ENCODE peak calls at places on chromosomes 6 and 20, in seven cellular contexts. One of them, this sample, is unnamed.

GRCh38 chr6:21027507-21027906 is 493.2 kb downstream of the CDKAL1 start:
- DNase-seq in GM10248: no peak
- DNase-seq in H7: no peak
- DNase-seq in T1000: no peak
- DNase-seq in activated T-helper 1 cell treated with anti-CD3 and anti-CD28 coated beads, Interleukin-12 subunit alpha, Interleukin-12 subunit beta, Interleukin-2, Interleukin-4 antibody, amounts not matched to agents 30 ng/mL and 10 ng/mL and 1 ng/mL, durations not matched to agents 14 hours and 24 hours and 36 hours: no peak
- DNase-seq in CD8-positive, alpha-beta T cell: no peak
- DNase-seq in activated CD4-positive, alpha-beta T cell treated with anti-CD3 and anti-CD28 coated beads for 24 hours: no peak
- DNase-seq in this sample: no peak

GRCh38 chr6:16712931-16713484 is 48.3 kb downstream of the ATXN1 start:
- DNase-seq in GM10248: peak
- DNase-seq in H7: no peak
- DNase-seq in T1000: peak
- DNase-seq in activated T-helper 1 cell treated with anti-CD3 and anti-CD28 coated beads, Interleukin-12 subunit alpha, Interleukin-12 subunit beta, Interleukin-2, Interleukin-4 antibody, amounts not matched to agents 30 ng/mL and 10 ng/mL and 1 ng/mL, durations not matched to agents 14 hours and 24 hours and 36 hours: no peak
- DNase-seq in CD8-positive, alpha-beta T cell: no peak
- DNase-seq in activated CD4-positive, alpha-beta T cell treated with anti-CD3 and anti-CD28 coated beads for 24 hours: no peak
- DNase-seq in this sample: no peak

GRCh38 chr6:128841518-128841917 is 41.4 kb upstream of the LAMA2 start:
- DNase-seq in GM10248: no peak
- DNase-seq in H7: no peak
- DNase-seq in T1000: no peak
- DNase-seq in activated T-helper 1 cell treated with anti-CD3 and anti-CD28 coated beads, Interleukin-12 subunit alpha, Interleukin-12 subunit beta, Interleukin-2, Interleukin-4 antibody, amounts not matched to agents 30 ng/mL and 10 ng/mL and 1 ng/mL, durations not matched to agents 14 hours and 24 hours and 36 hours: no peak
- DNase-seq in CD8-positive, alpha-beta T cell: no peak
- DNase-seq in activated CD4-positive, alpha-beta T cell treated with anti-CD3 and anti-CD28 coated beads for 24 hours: no peak
- DNase-seq in this sample: no peak

GRCh38 chr6:143059616-143060353 is 904 bp upstream of the AIG1 start:
- DNase-seq in GM10248: peak
- DNase-seq in H7: peak
- DNase-seq in T1000: no peak
- DNase-seq in activated T-helper 1 cell treated with anti-CD3 and anti-CD28 coated beads, Interleukin-12 subunit alpha, Interleukin-12 subunit beta, Interleukin-2, Interleukin-4 antibody, amounts not matched to agents 30 ng/mL and 10 ng/mL and 1 ng/mL, durations not matched to agents 14 hours and 24 hours and 36 hours: no peak
- DNase-seq in CD8-positive, alpha-beta T cell: no peak
- DNase-seq in activated CD4-positive, alpha-beta T cell treated with anti-CD3 and anti-CD28 coated beads for 24 hours: no peak
- DNase-seq in this sample: peak

GRCh38 chr6:130967502-130968469 is 95.3 kb downstream of the EPB41L2 start:
- DNase-seq in GM10248: no peak
- DNase-seq in H7: no peak
- DNase-seq in T1000: no peak
- DNase-seq in activated T-helper 1 cell treated with anti-CD3 and anti-CD28 coated beads, Interleukin-12 subunit alpha, Interleukin-12 subunit beta, Interleukin-2, Interleukin-4 antibody, amounts not matched to agents 30 ng/mL and 10 ng/mL and 1 ng/mL, durations not matched to agents 14 hours and 24 hours and 36 hours: no peak
- DNase-seq in CD8-positive, alpha-beta T cell: no peak
- DNase-seq in activated CD4-positive, alpha-beta T cell treated with anti-CD3 and anti-CD28 coated beads for 24 hours: no peak
- DNase-seq in this sample: no peak

GRCh38 chr20:62755817-62756724 is 40.2 kb upstream of the MRGBP start:
- DNase-seq in GM10248: no peak
- DNase-seq in H7: no peak
- DNase-seq in T1000: no peak
- DNase-seq in activated T-helper 1 cell treated with anti-CD3 and anti-CD28 coated beads, Interleukin-12 subunit alpha, Interleukin-12 subunit beta, Interleukin-2, Interleukin-4 antibody, amounts not matched to agents 30 ng/mL and 10 ng/mL and 1 ng/mL, durations not matched to agents 14 hours and 24 hours and 36 hours: no peak
- DNase-seq in CD8-positive, alpha-beta T cell: no peak
- DNase-seq in activated CD4-positive, alpha-beta T cell treated with anti-CD3 and anti-CD28 coated beads for 24 hours: no peak
- DNase-seq in this sample: no peak

GRCh38 chr6:116158641-116159040 is 32.7 kb upstream of the COL10A1 start:
- DNase-seq in GM10248: no peak
- DNase-seq in H7: no peak
- DNase-seq in T1000: no peak
- DNase-seq in activated T-helper 1 cell treated with anti-CD3 and anti-CD28 coated beads, Interleukin-12 subunit alpha, Interleukin-12 subunit beta, Interleukin-2, Interleukin-4 antibody, amounts not matched to agents 30 ng/mL and 10 ng/mL and 1 ng/mL, durations not matched to agents 14 hours and 24 hours and 36 hours: no peak
- DNase-seq in CD8-positive, alpha-beta T cell: no peak
- DNase-seq in activated CD4-positive, alpha-beta T cell treated with anti-CD3 and anti-CD28 coated beads for 24 hours: no peak
- DNase-seq in this sample: no peak

GRCh38 chr6:159862103-159862502 is 28.7 kb upstream of the MAS1 start:
- DNase-seq in GM10248: no peak
- DNase-seq in H7: no peak
- DNase-seq in T1000: no peak
- DNase-seq in activated T-helper 1 cell treated with anti-CD3 and anti-CD28 coated beads, Interleukin-12 subunit alpha, Interleukin-12 subunit beta, Interleukin-2, Interleukin-4 antibody, amounts not matched to agents 30 ng/mL and 10 ng/mL and 1 ng/mL, durations not matched to agents 14 hours and 24 hours and 36 hours: no peak
- DNase-seq in CD8-positive, alpha-beta T cell: no peak
- DNase-seq in activated CD4-positive, alpha-beta T cell treated with anti-CD3 and anti-CD28 coated beads for 24 hours: no peak
- DNase-seq in this sample: no peak

GRCh38 chr20:32780749-32781402 is 18.7 kb downstream of the DNMT3B start:
- DNase-seq in GM10248: no peak
- DNase-seq in H7: peak
- DNase-seq in T1000: no peak
- DNase-seq in activated T-helper 1 cell treated with anti-CD3 and anti-CD28 coated beads, Interleukin-12 subunit alpha, Interleukin-12 subunit beta, Interleukin-2, Interleukin-4 antibody, amounts not matched to agents 30 ng/mL and 10 ng/mL and 1 ng/mL, durations not matched to agents 14 hours and 24 hours and 36 hours: no peak
- DNase-seq in CD8-positive, alpha-beta T cell: no peak
- DNase-seq in activated CD4-positive, alpha-beta T cell treated with anti-CD3 and anti-CD28 coated beads for 24 hours: no peak
- DNase-seq in this sample: peak

GRCh38 chr20:44734938-44735337 is 10.7 kb upstream of the KCNK15 start:
- DNase-seq in GM10248: no peak
- DNase-seq in H7: peak
- DNase-seq in T1000: peak
- DNase-seq in activated T-helper 1 cell treated with anti-CD3 and anti-CD28 coated beads, Interleukin-12 subunit alpha, Interleukin-12 subunit beta, Interleukin-2, Interleukin-4 antibody, amounts not matched to agents 30 ng/mL and 10 ng/mL and 1 ng/mL, durations not matched to agents 14 hours and 24 hours and 36 hours: no peak
- DNase-seq in CD8-positive, alpha-beta T cell: no peak
- DNase-seq in activated CD4-positive, alpha-beta T cell treated with anti-CD3 and anti-CD28 coated beads for 24 hours: no peak
- DNase-seq in this sample: no peak

GRCh38 chr6:35080821-35081425 is 60.2 kb downstream of the TCP11 start:
- DNase-seq in GM10248: no peak
- DNase-seq in H7: peak
- DNase-seq in T1000: no peak
- DNase-seq in activated T-helper 1 cell treated with anti-CD3 and anti-CD28 coated beads, Interleukin-12 subunit alpha, Interleukin-12 subunit beta, Interleukin-2, Interleukin-4 antibody, amounts not matched to agents 30 ng/mL and 10 ng/mL and 1 ng/mL, durations not matched to agents 14 hours and 24 hours and 36 hours: no peak
- DNase-seq in CD8-positive, alpha-beta T cell: no peak
- DNase-seq in activated CD4-positive, alpha-beta T cell treated with anti-CD3 and anti-CD28 coated beads for 24 hours: no peak
- DNase-seq in this sample: no peak

GRCh38 chr6:74289881-74290280 is 593.9 kb downstream of the CD109 start:
- DNase-seq in GM10248: no peak
- DNase-seq in H7: no peak
- DNase-seq in T1000: no peak
- DNase-seq in activated T-helper 1 cell treated with anti-CD3 and anti-CD28 coated beads, Interleukin-12 subunit alpha, Interleukin-12 subunit beta, Interleukin-2, Interleukin-4 antibody, amounts not matched to agents 30 ng/mL and 10 ng/mL and 1 ng/mL, durations not matched to agents 14 hours and 24 hours and 36 hours: no peak
- DNase-seq in CD8-positive, alpha-beta T cell: no peak
- DNase-seq in activated CD4-positive, alpha-beta T cell treated with anti-CD3 and anti-CD28 coated beads for 24 hours: no peak
- DNase-seq in this sample: no peak